ENCODE peak calls at places on chromosomes 5 and 9, in five cellular contexts. H, Z, V, S and Q are unnamed samples.

GRCh38 chr5:74124826-74125225 is 498.8 kb downstream of the ARHGEF28 start:
- DNase-seq in Z (no peak), S (no peak), V (no peak), H (peak), Q (no peak)

GRCh38 chr5:53407373-53407772 is 73.1 kb upstream of the FST start:
- DNase-seq in S (no peak), H (peak), V (no peak), Z (no peak), Q (no peak)

GRCh38 chr9:16871358-16872151 is 1.1 kb upstream of the BNC2 start:
- DNase-seq in S (no peak), V (peak), Z (no peak), H (peak), Q (peak)

GRCh38 chr9:5773324-5773999 is 59.5 kb downstream of the ERMP1 start:
- DNase-seq in V (no peak), Z (no peak), H (no peak), S (no peak), Q (no peak)

GRCh38 chr9:134861586-134862334 is 18.9 kb upstream of the FCN2 start:
- DNase-seq in Z (no peak), V (no peak), S (no peak), H (no peak), Q (no peak)

GRCh38 chr9:69805962-69806633 is 14.5 kb upstream of the CFAP95 start:
- DNase-seq in V (no peak), H (no peak), S (no peak), Z (no peak), Q (no peak)

GRCh38 chr9:121073038-121073437 is 1.7 kb upstream of the CNTRL start:
- DNase-seq in Z (no peak), S (no peak), H (peak), V (no peak), Q (no peak)

GRCh38 chr9:129570450-129571297 is 50.2 kb downstream of the C9orf50 start:
- DNase-seq in S (peak), H (peak), V (no peak), Z (peak), Q (peak)

GRCh38 chr5:112346411-112347044 is 72.5 kb downstream of the EPB41L4A start:
- DNase-seq in H (no peak), S (no peak), Z (no peak), V (no peak), Q (no peak)

GRCh38 chr5:56278267-56278826 is 45.2 kb upstream of the ANKRD55 start:
- DNase-seq in Z (no peak), S (no peak), V (no peak), H (peak), Q (no peak)

GRCh38 chr9:107484117-107484723 is 5.3 kb downstream of the KLF4 start:
- DNase-seq in S (peak), Z (peak), H (peak), V (peak), Q (no peak)

GRCh38 chr5:40071870-40072269 is 607.8 kb upstream of the PTGER4 start:
- DNase-seq in S (no peak), H (peak), Z (no peak), V (no peak), Q (no peak)

GRCh38 chr5:6719417-6719816 is 6.2 kb downstream of the TENT4A start:
- DNase-seq in S (no peak), V (no peak), Z (no peak), H (no peak), Q (no peak)

GRCh38 chr5:73591102-73591695 is 25.7 kb downstream of the UTP15 start:
- DNase-seq in H (peak), S (peak), Z (peak), V (peak), Q (no peak)

GRCh38 chr5:163889369-163889768 is 383.9 kb downstream of the MAT2B start:
- DNase-seq in Z (no peak), S (no peak), V (no peak), H (peak), Q (no peak)

GRCh38 chr9:96217756-96218693 is 84.0 kb downstream of the HSD17B3 start:
- DNase-seq in S (peak), V (peak), Z (no peak), H (peak), Q (no peak)

GRCh38 chr5:72378636-72379289 is 58.6 kb downstream of the PTCD2 start:
- DNase-seq in H (peak), S (no peak), Z (no peak), V (peak), Q (no peak)

GRCh38 chr9:128412120-128412790 is 8.4 kb upstream of the CERCAM start:
- DNase-seq in V (peak), Z (no peak), S (peak), H (peak), Q (peak)

GRCh38 chr5:54013556-54014157 is 296.7 kb downstream of the ARL15 start:
- DNase-seq in V (no peak), Z (peak), S (no peak), H (peak), Q (no peak)

GRCh38 chr5:132680780-132681475 is 7.1 kb downstream of the IL4 start:
- DNase-seq in V (no peak), H (no peak), S (no peak), Z (no peak), Q (no peak)

GRCh38 chr5:96259211-96259772 is 173.8 kb downstream of the PCSK1 start:
- DNase-seq in V (no peak), H (peak), S (peak), Z (no peak), Q (no peak)

GRCh38 chr5:7533941-7534340 is 138.0 kb downstream of the ADCY2 start:
- DNase-seq in Z (no peak), S (no peak), V (no peak), H (no peak), Q (no peak)

GRCh38 chr5:126461838-126462237 is 38.6 kb downstream of the GRAMD2B start:
- DNase-seq in S (no peak), H (no peak), Z (no peak), V (no peak), Q (no peak)

GRCh38 chr5:126464016-126464415 is 40.8 kb downstream of the GRAMD2B start:
- DNase-seq in Z (no peak), H (no peak), S (no peak), V (no peak), Q (no peak)

GRCh38 chr5:126462239-126463014 is 39.2 kb downstream of the GRAMD2B start:
- DNase-seq in Z (no peak), H (peak), S (no peak), V (no peak), Q (no peak)

GRCh38 chr5:126468091-126468490 is 44.9 kb downstream of the GRAMD2B start:
- DNase-seq in S (no peak), H (no peak), Z (no peak), V (no peak), Q (no peak)

DNA sequence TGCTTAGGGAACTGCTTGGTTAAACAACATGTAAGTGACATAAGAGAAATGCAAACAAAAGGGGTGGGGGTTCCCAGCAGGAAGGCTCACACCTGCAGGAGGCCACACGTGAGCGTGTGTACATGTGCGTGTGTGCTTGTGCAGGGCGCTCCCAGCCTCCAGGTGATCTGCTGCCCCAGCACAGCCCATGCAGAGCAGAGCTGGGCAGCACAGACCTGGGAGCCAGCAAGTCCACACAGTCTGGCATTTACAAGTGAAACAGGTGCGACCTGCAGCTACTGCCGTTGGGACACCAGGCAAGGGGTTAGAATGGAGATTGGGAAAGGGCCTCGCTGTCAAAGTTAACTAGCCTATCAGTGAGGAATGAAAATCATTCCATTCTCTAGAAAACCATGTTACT is 41.8 kb downstream of the GRAMD2B start:
- DNase-seq in Z (no peak), H (no peak), V (no peak), S (no peak), Q (no peak)
- TF ChIP-seq RAD21 in Z (no peak), H (no peak), V (no peak), S (no peak), Q (no peak)

GRCh38 chr9:114805670-114806551 is at the start of gene TNFSF15:
- DNase-seq in Z (no peak), V (no peak), S (peak), H (peak), Q (peak)
- TF ChIP-seq RAD21 in Z (no peak), V (no peak), S (no peak), H (no peak), Q (peak)

GRCh38 chr9:90900130-90900529 is 98.5 kb downstream of the SYK start:
- DNase-seq in Z (no peak), V (no peak), S (no peak), H (peak), Q (no peak)

GRCh38 chr9:90896231-90896630 is 94.6 kb downstream of the SYK start:
- DNase-seq in V (no peak), H (no peak), Z (no peak), S (no peak), Q (no peak)

GRCh38 chr9:90899287-90899686 is 97.7 kb downstream of the SYK start:
- DNase-seq in H (no peak), S (no peak), Z (no peak), V (no peak), Q (no peak)

GRCh38 chr9:90895786-90896185 is 94.2 kb downstream of the SYK start:
- DNase-seq in H (no peak), S (no peak), Z (no peak), V (no peak), Q (no peak)

GRCh38 chr9:90898229-90898628 is 96.6 kb downstream of the SYK start:
- DNase-seq in H (peak), V (no peak), S (no peak), Z (no peak), Q (no peak)
- TF ChIP-seq RAD21 in H (peak), V (peak), S (no peak), Z (peak), Q (peak)

DNA sequence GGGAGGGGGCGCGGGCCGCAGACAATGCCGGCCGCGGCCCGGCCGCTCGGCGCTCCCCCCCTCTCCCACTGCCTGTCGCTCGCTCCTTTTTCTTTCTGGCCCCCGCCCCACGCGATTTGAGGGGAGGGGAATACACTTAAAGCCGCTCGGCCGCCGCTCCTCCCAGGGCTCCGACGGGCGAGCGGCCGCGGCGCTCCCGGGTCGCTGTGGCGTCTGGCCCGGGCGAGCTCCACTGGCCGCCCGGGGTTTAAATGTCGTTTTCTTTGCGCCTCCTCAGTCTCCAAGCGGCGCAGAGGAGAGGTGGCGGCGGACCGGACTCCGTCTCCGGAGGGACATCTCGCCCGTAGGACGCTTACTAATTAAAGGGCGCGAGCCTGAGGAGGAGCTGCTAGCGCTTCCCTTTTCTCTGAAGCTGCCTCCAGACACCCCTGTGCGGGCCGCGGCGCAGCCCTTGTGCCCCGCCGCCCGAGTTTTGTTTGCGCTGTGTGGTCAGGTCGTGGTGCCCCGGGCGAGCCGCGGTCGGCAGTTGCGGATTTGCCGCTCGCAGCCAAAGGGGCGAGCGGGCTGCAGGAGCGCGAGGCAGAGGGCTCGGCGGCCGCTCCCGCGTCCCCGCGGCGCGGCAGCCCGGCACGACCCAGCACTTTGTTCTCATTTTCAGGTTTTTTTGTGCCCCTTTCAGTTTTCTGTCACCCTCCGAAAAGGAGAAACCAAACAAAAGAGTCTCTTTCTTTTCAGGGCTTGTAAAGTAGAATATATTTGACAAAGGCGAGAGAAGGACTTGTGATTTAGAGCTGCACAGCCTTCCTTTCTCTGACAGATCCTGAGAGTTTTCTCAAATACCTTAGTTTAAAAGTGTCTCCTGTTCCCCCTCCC is 1.5 kb downstream of the ZSWIM6 start:
- DNase-seq in H (no peak), S (no peak), V (peak), Z (no peak), Q (no peak)
- TF ChIP-seq RAD21 in H (no peak), S (no peak), V (no peak), Z (no peak), Q (no peak)

GRCh38 chr5:174231961-174232487 is 186.5 kb downstream of the NSG2 start:
- DNase-seq in V (no peak), S (no peak), Z (no peak), H (no peak), Q (no peak)
- TF ChIP-seq RAD21 in V (no peak), S (no peak), Z (no peak), H (no peak), Q (no peak)